ENCODE peak calls at places on chromosomes 7 and 10, in four cellular contexts. P, U, D and B are unnamed samples.

GRCh38 chr7:34025579-34025978 is 120.2 kb downstream of the BMPER start:
- DNase-seq in P (no peak), U (no peak), D (no peak), B (no peak)

GRCh38 chr7:19489162-19489820 is 219.5 kb downstream of the POLR1F start:
- DNase-seq in P (no peak), U (no peak), D (no peak), B (no peak)

GRCh38 chr7:24442170-24442777 is 131.0 kb upstream of the PALS2 start:
- DNase-seq in P (no peak), U (no peak), D (no peak), B (no peak)

GRCh38 chr10:132627736-132628512 is 90.3 kb downstream of the INPP5A start:
- DNase-seq in P (no peak), U (no peak), D (no peak), B (no peak)

GRCh38 chr10:118041316-118041715 is 5.4 kb downstream of the RAB11FIP2 start:
- DNase-seq in P (no peak), U (no peak), D (no peak), B (no peak)

GRCh38 chr7:14714161-14714728 is 188.3 kb downstream of the DGKB start:
- DNase-seq in P (no peak), U (no peak), D (no peak), B (no peak)

GRCh38 chr10:69389827-69390490 is 26.8 kb downstream of the TACR2 start:
- DNase-seq in P (peak; percentile 73), U (no peak), D (no peak), B (no peak)

GRCh38 chr10:16992611-16993119 is 136.9 kb downstream of the CUBN start:
- DNase-seq in P (no peak), U (no peak), D (no peak), B (no peak)

GRCh38 chr10:68423522-68423921 is 16.4 kb upstream of the RUFY2 start:
- DNase-seq in P (peak; percentile 35), U (no peak), D (no peak), B (peak; percentile 3)

DNA sequence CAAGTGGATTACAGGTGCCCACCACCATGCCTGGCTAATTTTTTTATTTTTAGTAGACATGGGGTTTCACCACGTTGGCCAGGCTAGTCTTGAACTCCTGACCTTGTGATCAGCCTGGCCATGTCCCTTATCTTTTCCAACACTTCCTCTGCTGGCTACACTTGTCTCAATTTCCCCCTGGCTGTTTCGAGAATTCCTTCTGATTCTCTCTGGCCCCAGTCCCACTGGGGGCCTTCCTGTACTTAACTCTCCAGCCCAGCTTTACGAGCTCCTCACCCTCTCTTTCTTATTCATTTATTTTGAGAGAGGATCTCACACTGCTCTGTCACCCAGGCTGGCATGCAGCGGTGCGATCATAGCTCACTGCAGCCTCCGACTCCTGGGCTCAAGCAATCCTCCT is 8.5 kb downstream of the EPHB4 start:
- DNase-seq in P (no peak), U (no peak), D (no peak), B (no peak)
- H3K36me3 ChIP-seq in P (no peaks in the 10 kb centered on the region), U (peaks cover 59% of the 10 kb centered on the region), D (no peaks in the 10 kb centered on the region), B (no peaks in the 10 kb centered on the region)

GRCh38 chr10:93462371-93462770 is 19.8 kb downstream of the MYOF start:
- DNase-seq in P (no peak), U (no peak), D (no peak), B (no peak)

GRCh38 chr10:93463723-93464511 is 18.2 kb downstream of the MYOF start:
- DNase-seq in P (no peak), U (no peak), D (no peak), B (no peak)

GRCh38 chr10:93462881-93463280 is 19.3 kb downstream of the MYOF start:
- DNase-seq in P (peak; percentile 80), U (no peak), D (no peak), B (no peak)

GRCh38 chr10:93461124-93461806 is 20.9 kb downstream of the MYOF start:
- DNase-seq in P (no peak), U (no peak), D (no peak), B (no peak)

DNA sequence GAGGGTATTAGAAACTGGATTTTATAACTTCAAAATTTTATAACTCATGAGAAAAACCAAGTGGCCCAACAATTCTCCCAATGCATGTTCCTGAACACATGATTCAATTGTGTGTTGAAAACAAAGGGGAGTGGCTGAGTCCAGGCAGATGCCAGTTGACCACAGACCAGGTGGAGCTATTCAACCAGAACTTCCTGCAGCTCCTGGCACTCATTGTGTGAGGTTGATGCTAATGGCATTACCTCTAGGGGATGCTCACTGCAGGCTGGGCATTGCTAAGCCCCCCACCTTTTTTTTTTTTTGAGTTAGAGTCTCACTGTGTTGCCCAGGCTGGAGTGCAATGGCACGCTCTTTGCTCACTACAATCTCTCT is 20.3 kb downstream of the MYOF start:
- DNase-seq in P (peak; percentile 32), U (no peak), D (no peak), B (no peak)
- H3K4me1 ChIP-seq in P (peaks cover 8% of the 10 kb centered on the region), U (no peaks in the 10 kb centered on the region), D (peaks cover 12% of the 10 kb centered on the region), B (peaks cover 17% of the 10 kb centered on the region)

DNA sequence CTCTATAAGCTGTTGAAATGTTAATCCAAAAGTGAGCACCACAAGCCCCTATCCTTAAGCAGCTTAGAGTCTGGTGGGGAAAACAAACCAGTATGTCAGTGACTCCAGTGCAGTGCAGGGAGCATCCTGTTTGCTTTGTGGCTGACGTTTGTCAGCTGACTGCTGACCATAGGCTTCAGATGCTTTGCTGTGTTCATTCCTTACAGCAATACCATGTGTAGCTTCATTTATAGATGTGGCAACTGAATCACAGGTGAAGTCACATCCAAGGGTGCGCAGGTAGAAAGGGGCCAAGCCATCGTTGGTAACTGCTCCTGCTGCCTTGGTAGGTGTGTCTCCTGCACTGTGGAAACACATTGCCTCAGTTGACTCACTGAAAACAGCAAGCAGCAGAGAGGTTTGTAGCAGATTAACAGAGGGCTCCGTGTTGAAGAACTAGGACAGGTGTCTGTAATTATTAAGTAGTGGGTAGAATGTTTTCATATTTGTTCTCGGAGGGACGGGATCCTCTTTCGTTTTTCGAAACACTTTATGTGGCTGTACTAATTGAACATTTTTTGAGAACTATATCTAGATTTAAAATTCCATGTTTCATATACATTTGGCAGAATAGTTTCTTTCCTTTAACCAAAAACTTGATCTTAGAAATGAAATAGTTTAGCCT is 2.0 kb downstream of the INSIG1 start:
- DNase-seq in P (peak; percentile 50), U (no peak), D (peak; percentile 29), B (no peak)
- H3K36me3 ChIP-seq in P (peaks cover 25% of the 10 kb centered on the region), U (peaks cover 9% of the 10 kb centered on the region), D (peaks cover 16% of the 10 kb centered on the region), B (peaks cover 30% of the 10 kb centered on the region)

GRCh38 chr10:60957667-60958221 is 13.8 kb upstream of the RHOBTB1 start:
- DNase-seq in P (no peak), U (no peak), D (no peak), B (no peak)

GRCh38 chr10:60960913-60961312 is 16.9 kb upstream of the RHOBTB1 start:
- DNase-seq in P (no peak), U (no peak), D (no peak), B (no peak)

GRCh38 chr10:60962946-60963345 is 19.0 kb upstream of the RHOBTB1 start:
- DNase-seq in P (no peak), U (no peak), D (no peak), B (no peak)

GRCh38 chr10:60958892-60959601 is 15.1 kb upstream of the RHOBTB1 start:
- DNase-seq in P (no peak), U (no peak), D (no peak), B (no peak)

GRCh38 chr10:60960031-60960430 is 16.0 kb upstream of the RHOBTB1 start:
- DNase-seq in P (no peak), U (no peak), D (no peak), B (no peak)
- H3K4me1 ChIP-seq in P (no peaks in the 10 kb centered on the region), U (no peaks in the 10 kb centered on the region), D (no peaks in the 10 kb centered on the region), B (no peaks in the 10 kb centered on the region)

DNA sequence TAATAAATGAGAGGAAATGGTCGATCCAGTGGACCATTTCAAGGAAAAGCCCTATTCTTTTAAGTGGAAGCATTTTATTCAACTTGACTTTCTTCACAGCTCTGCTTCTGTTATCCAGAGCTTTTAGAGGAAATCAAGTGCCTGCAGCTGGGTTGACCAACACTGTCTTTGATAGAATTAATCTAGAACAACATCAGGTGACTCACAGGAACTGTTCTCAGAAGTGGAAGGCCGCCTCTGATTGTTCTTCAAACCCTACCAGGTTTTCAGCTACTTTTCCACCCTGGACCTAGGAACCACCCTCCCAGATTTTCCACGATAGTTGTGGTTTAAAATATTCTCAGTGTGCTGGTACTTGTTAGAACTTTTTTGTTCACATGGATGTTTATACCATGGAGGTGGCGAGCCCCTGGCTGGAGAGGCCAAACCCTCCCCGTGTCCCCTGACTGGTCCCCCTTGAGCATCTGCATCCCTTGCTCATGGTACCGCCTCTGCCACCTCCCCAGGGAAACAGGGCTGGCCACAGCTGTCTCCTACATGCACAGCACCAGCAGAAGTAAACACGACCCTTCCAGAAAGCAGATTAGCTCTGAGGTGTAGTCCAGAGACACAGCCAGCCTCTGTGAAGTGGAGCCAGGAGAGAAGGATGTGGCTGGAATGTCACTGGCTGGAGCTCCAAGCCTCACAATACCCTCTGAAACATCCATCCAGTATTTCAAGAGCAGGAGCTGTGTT is 293.3 kb downstream of the USP6NL start:
- DNase-seq in P (peak; percentile 46), U (no peak), D (no peak), B (no peak)
- H3K36me3 ChIP-seq in P (peaks cover 96% of the 10 kb centered on the region), U (no peaks in the 10 kb centered on the region), D (no peaks in the 10 kb centered on the region), B (peaks cover 82% of the 10 kb centered on the region)

GRCh38 chr10:124065382-124066155 is 27.8 kb downstream of the CHST15 start:
- DNase-seq in P (no peak), U (no peak), D (no peak), B (no peak)
- H3K4me1 ChIP-seq in P (no peaks in the 10 kb centered on the region), U (peaks cover 8% of the 10 kb centered on the region), D (peaks cover 3% of the 10 kb centered on the region), B (peaks cover 10% of the 10 kb centered on the region)

GRCh38 chr7:69799990-69800389 is 201.7 kb downstream of the AUTS2 start:
- DNase-seq in P (no peak), U (no peak), D (no peak), B (no peak)
- H3K36me3 ChIP-seq in P (no peaks in the 10 kb centered on the region), U (no peaks in the 10 kb centered on the region), D (no peaks in the 10 kb centered on the region), B (no peaks in the 10 kb centered on the region)

DNA sequence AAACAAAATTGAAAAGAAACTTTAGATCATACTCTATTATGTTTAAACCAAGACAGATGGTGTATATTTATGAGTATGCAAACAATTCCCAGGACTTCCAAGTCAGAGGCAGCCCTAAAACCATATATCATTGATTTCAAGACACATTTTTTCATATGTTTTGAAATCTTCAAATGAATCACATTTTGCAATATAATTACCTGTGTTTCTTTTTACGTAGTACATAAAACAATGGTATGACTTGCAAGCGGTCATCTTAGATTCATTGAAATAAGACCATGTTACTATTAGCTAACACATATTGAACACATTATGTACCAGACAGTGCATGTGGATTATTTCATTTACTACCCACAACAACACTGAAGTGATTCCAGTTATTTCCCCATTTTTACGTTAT is 14.9 kb downstream of the SMURF1 start:
- DNase-seq in P (no peak), U (no peak), D (no peak), B (no peak)
- H3K4me1 ChIP-seq in P (no peaks in the 10 kb centered on the region), U (peaks cover 2% of the 10 kb centered on the region), D (peaks cover 29% of the 10 kb centered on the region), B (peaks cover 25% of the 10 kb centered on the region)

GRCh38 chr7:55183897-55184296 is 165.1 kb downstream of the EGFR start:
- DNase-seq in P (no peak), U (no peak), D (no peak), B (no peak)
- H3K36me3 ChIP-seq in P (no peaks in the 10 kb centered on the region), U (no peaks in the 10 kb centered on the region), D (no peaks in the 10 kb centered on the region), B (no peaks in the 10 kb centered on the region)